ENCODE peak calls at places on chromosome 20, in six cellular contexts. O is cardiac muscle cell; B is KG1; T is foreskin fibroblast; G is SW480; P is NK-92 treated with Interleukin-12 subunit alpha and Interleukin-12 subunit beta, amount 100 ng/mL, for 24 hours. I is an unnamed sample.

GRCh38 chr20:63750807-63751470 is 11.4 kb downstream of the SLC2A4RG start:
- DNase-seq in O (no peak), B (no peak), T (no peak), G (peak), P (no peak), I (peak)

GRCh38 chr20:32670773-32671455 is 2.8 kb downstream of the C20orf203 start:
- DNase-seq in O (no peak), B (no peak), T (no peak), G (no peak), P (no peak), I (no peak)

GRCh38 chr20:42366626-42367025 is 748.4 kb upstream of the CHD6 start:
- DNase-seq in O (no peak), B (no peak), T (no peak), G (no peak), P (no peak), I (no peak)

GRCh38 chr20:54059691-54060364 is 10.6 kb downstream of the BCAS1 start:
- DNase-seq in O (no peak), B (no peak), T (no peak), G (no peak), P (no peak), I (no peak)

GRCh38 chr20:58552366-58552934 is 37.3 kb upstream of the APCDD1L start:
- DNase-seq in O (no peak), B (no peak), T (no peak), G (no peak), P (no peak), I (no peak)

GRCh38 chr20:17856837-17857605 is 111.6 kb downstream of the SNX5 start:
- DNase-seq in O (no peak), B (no peak), T (no peak), G (no peak), P (no peak), I (no peak)

GRCh38 chr20:24491043-24491756 is 21.8 kb downstream of the SYNDIG1 start:
- DNase-seq in O (no peak), B (no peak), T (no peak), G (peak), P (no peak), I (no peak)

GRCh38 chr20:63099426-63100267 is 92.9 kb upstream of the BHLHE23 start:
- DNase-seq in O (no peak), B (no peak), T (no peak), G (no peak), P (no peak), I (no peak)

GRCh38 chr20:63698739-63699465 is 2.5 kb downstream of the TNFRSF6B start:
- DNase-seq in O (no peak), B (no peak), T (peak), G (peak), P (no peak), I (no peak)

GRCh38 chr20:57632286-57632685 is 12.1 kb upstream of the ZBP1 start:
- DNase-seq in O (no peak), B (no peak), T (no peak), G (no peak), P (no peak), I (no peak)

GRCh38 chr20:17889226-17889625 is 79.4 kb downstream of the SNX5 start:
- DNase-seq in O (no peak), B (no peak), T (no peak), G (no peak), P (no peak), I (no peak)

GRCh38 chr20:49989234-49990065 is 6.7 kb downstream of the SNAI1 start:
- DNase-seq in O (no peak), B (no peak), T (peak), G (no peak), P (no peak), I (no peak)

GRCh38 chr20:46135856-46136633 is 17.9 kb downstream of the CD40 start:
- DNase-seq in O (no peak), B (no peak), T (no peak), G (no peak), P (no peak), I (no peak)

GRCh38 chr20:50054626-50055511 is 58.1 kb downstream of the UBE2V1 start:
- DNase-seq in O (no peak), B (no peak), T (peak), G (peak), P (no peak), I (no peak)